ENCODE peak calls at places on chromosomes 13 and 19, in nine cellular contexts. One of them, this sample, is unnamed.

GRCh38 chr19:10625003-10625761 is at the start of gene SLC44A2:
- DNase-seq in psoas muscle: peak
- DNase-seq in colonic mucosa: peak
- DNase-seq in cardiac fibroblast: peak
- DNase-seq in testis: peak
- DNase-seq in left lung: peak
- DNase-seq in astrocyte: peak
- DNase-seq in thoracic aorta: no peak
- DNase-seq in heart right ventricle: peak
- DNase-seq in this sample: no peak

GRCh38 chr13:100508996-100509395 is 79.6 kb downstream of the GGACT start:
- DNase-seq in psoas muscle: no peak
- DNase-seq in colonic mucosa: no peak
- DNase-seq in cardiac fibroblast: no peak
- DNase-seq in testis: no peak
- DNase-seq in left lung: no peak
- DNase-seq in astrocyte: no peak
- DNase-seq in thoracic aorta: no peak
- DNase-seq in heart right ventricle: no peak
- DNase-seq in this sample: no peak

GRCh38 chr19:31220540-31220939 is 128.7 kb downstream of the TSHZ3 start:
- DNase-seq in psoas muscle: no peak
- DNase-seq in colonic mucosa: no peak
- DNase-seq in cardiac fibroblast: no peak
- DNase-seq in testis: no peak
- DNase-seq in left lung: no peak
- DNase-seq in astrocyte: no peak
- DNase-seq in thoracic aorta: no peak
- DNase-seq in heart right ventricle: no peak
- DNase-seq in this sample: no peak

GRCh38 chr13:94129490-94129894 is 350.0 kb downstream of the DCT start:
- DNase-seq in psoas muscle: no peak
- DNase-seq in colonic mucosa: no peak
- DNase-seq in cardiac fibroblast: no peak
- DNase-seq in testis: no peak
- DNase-seq in left lung: no peak
- DNase-seq in astrocyte: no peak
- DNase-seq in thoracic aorta: no peak
- DNase-seq in heart right ventricle: no peak
- DNase-seq in this sample: no peak

GRCh38 chr19:57664269-57665127 is 4.2 kb upstream of the ZSCAN4 start:
- DNase-seq in psoas muscle: peak
- DNase-seq in colonic mucosa: peak
- DNase-seq in cardiac fibroblast: peak
- DNase-seq in testis: peak
- DNase-seq in left lung: peak
- DNase-seq in astrocyte: peak
- DNase-seq in thoracic aorta: no peak
- DNase-seq in heart right ventricle: peak
- DNase-seq in this sample: no peak

GRCh38 chr19:46591254-46591653 is 9.9 kb upstream of the CALM3 start:
- DNase-seq in psoas muscle: no peak
- DNase-seq in colonic mucosa: no peak
- DNase-seq in cardiac fibroblast: no peak
- DNase-seq in testis: no peak
- DNase-seq in left lung: no peak
- DNase-seq in astrocyte: no peak
- DNase-seq in thoracic aorta: no peak
- DNase-seq in heart right ventricle: no peak
- DNase-seq in this sample: no peak

GRCh38 chr13:32021785-32022184 is 9.8 kb upstream of the FRY start:
- DNase-seq in psoas muscle: no peak
- DNase-seq in colonic mucosa: no peak
- DNase-seq in cardiac fibroblast: no peak
- DNase-seq in testis: no peak
- DNase-seq in left lung: no peak
- DNase-seq in astrocyte: no peak
- DNase-seq in thoracic aorta: no peak
- DNase-seq in heart right ventricle: no peak
- DNase-seq in this sample: no peak

GRCh38 chr19:16886305-16886880 is 2.4 kb upstream of the F2RL3 start:
- DNase-seq in psoas muscle: peak
- DNase-seq in colonic mucosa: no peak
- DNase-seq in cardiac fibroblast: peak
- DNase-seq in testis: peak
- DNase-seq in left lung: peak
- DNase-seq in astrocyte: peak
- DNase-seq in thoracic aorta: no peak
- DNase-seq in heart right ventricle: peak
- DNase-seq in this sample: peak

GRCh38 chr19:16931306-16931705 is 42.5 kb downstream of the F2RL3 start:
- DNase-seq in psoas muscle: no peak
- DNase-seq in colonic mucosa: no peak
- DNase-seq in cardiac fibroblast: no peak
- DNase-seq in testis: no peak
- DNase-seq in left lung: no peak
- DNase-seq in astrocyte: no peak
- DNase-seq in thoracic aorta: no peak
- DNase-seq in heart right ventricle: no peak
- DNase-seq in this sample: no peak

GRCh38 chr19:10565028-10565566 is 713 bp downstream of the KRI1 start:
- DNase-seq in psoas muscle: peak
- DNase-seq in colonic mucosa: peak
- DNase-seq in cardiac fibroblast: peak
- DNase-seq in testis: no peak
- DNase-seq in left lung: no peak
- DNase-seq in astrocyte: no peak
- DNase-seq in thoracic aorta: no peak
- DNase-seq in heart right ventricle: no peak
- DNase-seq in this sample: peak

GRCh38 chr19:48370955-48371354 is 6.8 kb downstream of the SYNGR4 start:
- DNase-seq in psoas muscle: no peak
- DNase-seq in colonic mucosa: no peak
- DNase-seq in cardiac fibroblast: no peak
- DNase-seq in testis: no peak
- DNase-seq in left lung: no peak
- DNase-seq in astrocyte: no peak
- DNase-seq in thoracic aorta: no peak
- DNase-seq in heart right ventricle: no peak
- DNase-seq in this sample: no peak

GRCh38 chr19:48368942-48369341 is 4.8 kb downstream of the SYNGR4 start:
- DNase-seq in psoas muscle: no peak
- DNase-seq in colonic mucosa: peak
- DNase-seq in cardiac fibroblast: no peak
- DNase-seq in testis: peak
- DNase-seq in left lung: no peak
- DNase-seq in astrocyte: no peak
- DNase-seq in thoracic aorta: no peak
- DNase-seq in heart right ventricle: no peak
- DNase-seq in this sample: no peak

GRCh38 chr19:48371367-48371766 is 7.2 kb downstream of the SYNGR4 start:
- DNase-seq in psoas muscle: no peak
- DNase-seq in colonic mucosa: no peak
- DNase-seq in cardiac fibroblast: no peak
- DNase-seq in testis: no peak
- DNase-seq in left lung: no peak
- DNase-seq in astrocyte: no peak
- DNase-seq in thoracic aorta: no peak
- DNase-seq in heart right ventricle: no peak
- DNase-seq in this sample: no peak

GRCh38 chr19:48373567-48373966 is 9.4 kb downstream of the SYNGR4 start:
- DNase-seq in psoas muscle: no peak
- DNase-seq in colonic mucosa: no peak
- DNase-seq in cardiac fibroblast: no peak
- DNase-seq in testis: no peak
- DNase-seq in left lung: no peak
- DNase-seq in astrocyte: no peak
- DNase-seq in thoracic aorta: no peak
- DNase-seq in heart right ventricle: no peak
- DNase-seq in this sample: no peak

GRCh38 chr19:48372904-48373303 is 8.7 kb downstream of the SYNGR4 start:
- DNase-seq in psoas muscle: no peak
- DNase-seq in colonic mucosa: peak
- DNase-seq in cardiac fibroblast: no peak
- DNase-seq in testis: no peak
- DNase-seq in left lung: no peak
- DNase-seq in astrocyte: no peak
- DNase-seq in thoracic aorta: no peak
- DNase-seq in heart right ventricle: no peak
- DNase-seq in this sample: no peak
- H3K4me3 ChIP-seq in psoas muscle: no peak
- H3K4me3 ChIP-seq in colonic mucosa: no peak
- H3K4me3 ChIP-seq in cardiac fibroblast: no peak
- H3K4me3 ChIP-seq in testis: no peak
- H3K4me3 ChIP-seq in left lung: no peak
- H3K4me3 ChIP-seq in astrocyte: no peak
- H3K4me3 ChIP-seq in thoracic aorta: no peak
- H3K4me3 ChIP-seq in heart right ventricle: no peak
- H3K4me3 ChIP-seq in this sample: no peak

DNA sequence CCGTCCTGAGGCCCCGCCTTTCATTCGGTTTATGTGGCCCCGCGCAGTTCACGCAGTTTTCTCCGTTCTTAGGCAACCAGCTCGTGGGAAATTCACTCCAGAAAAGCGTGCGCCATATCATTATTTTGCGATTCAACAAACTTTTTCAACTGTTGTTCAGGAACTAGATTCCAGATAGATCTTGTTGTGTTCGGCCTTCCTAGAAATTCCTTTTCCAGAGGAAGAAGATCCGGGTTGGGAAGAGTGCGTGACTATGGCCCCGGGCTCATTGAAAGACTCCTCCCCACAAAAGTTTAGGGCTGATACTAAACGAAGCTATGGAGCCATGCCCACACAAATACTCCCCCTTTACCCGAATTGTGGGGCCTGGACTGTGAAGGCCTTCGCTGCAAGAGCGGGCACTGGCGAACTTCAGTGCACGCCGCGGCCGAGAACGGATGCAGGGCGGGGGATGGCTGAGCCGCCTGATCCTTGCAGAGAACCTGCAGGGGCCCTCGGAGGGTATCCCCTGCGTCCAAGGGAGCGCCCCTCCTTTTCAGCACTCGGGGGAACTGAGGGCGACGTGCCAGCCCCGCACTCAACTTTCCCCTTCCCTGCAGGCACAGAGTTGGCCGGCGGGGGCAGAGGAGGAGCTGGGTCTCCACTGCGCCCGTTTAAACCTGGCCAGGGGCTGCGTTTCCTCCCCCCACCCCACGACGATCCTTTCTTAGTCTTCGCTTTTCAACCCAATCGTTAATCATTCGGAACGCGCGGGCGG is 904 bp upstream of the SOX1 start:
- DNase-seq in psoas muscle: no peak
- DNase-seq in colonic mucosa: no peak
- DNase-seq in cardiac fibroblast: no peak
- DNase-seq in testis: no peak
- DNase-seq in left lung: no peak
- DNase-seq in astrocyte: no peak
- DNase-seq in thoracic aorta: no peak
- DNase-seq in heart right ventricle: no peak
- DNase-seq in this sample: no peak
- H3K4me3 ChIP-seq in psoas muscle: peak
- H3K4me3 ChIP-seq in colonic mucosa: peak
- H3K4me3 ChIP-seq in cardiac fibroblast: no peak
- H3K4me3 ChIP-seq in testis: peak
- H3K4me3 ChIP-seq in left lung: no peak
- H3K4me3 ChIP-seq in astrocyte: peak
- H3K4me3 ChIP-seq in thoracic aorta: peak
- H3K4me3 ChIP-seq in heart right ventricle: peak
- H3K4me3 ChIP-seq in this sample: no peak

GRCh38 chr13:113002891-113003290 is 33.9 kb downstream of the MCF2L start:
- DNase-seq in psoas muscle: no peak
- DNase-seq in colonic mucosa: no peak
- DNase-seq in cardiac fibroblast: no peak
- DNase-seq in testis: no peak
- DNase-seq in left lung: no peak
- DNase-seq in astrocyte: no peak
- DNase-seq in thoracic aorta: no peak
- DNase-seq in heart right ventricle: no peak
- DNase-seq in this sample: no peak

GRCh38 chr13:113000575-113000974 is 31.6 kb downstream of the MCF2L start:
- DNase-seq in psoas muscle: no peak
- DNase-seq in colonic mucosa: no peak
- DNase-seq in cardiac fibroblast: no peak
- DNase-seq in testis: no peak
- DNase-seq in left lung: no peak
- DNase-seq in astrocyte: no peak
- DNase-seq in thoracic aorta: no peak
- DNase-seq in heart right ventricle: no peak
- DNase-seq in this sample: no peak

GRCh38 chr13:113001251-113002140 is 32.5 kb downstream of the MCF2L start:
- DNase-seq in psoas muscle: no peak
- DNase-seq in colonic mucosa: peak
- DNase-seq in cardiac fibroblast: peak
- DNase-seq in testis: peak
- DNase-seq in left lung: no peak
- DNase-seq in astrocyte: peak
- DNase-seq in thoracic aorta: no peak
- DNase-seq in heart right ventricle: no peak
- DNase-seq in this sample: no peak

GRCh38 chr13:113004126-113004525 is 35.1 kb downstream of the MCF2L start:
- DNase-seq in psoas muscle: no peak
- DNase-seq in colonic mucosa: no peak
- DNase-seq in cardiac fibroblast: no peak
- DNase-seq in testis: no peak
- DNase-seq in left lung: no peak
- DNase-seq in astrocyte: no peak
- DNase-seq in thoracic aorta: no peak
- DNase-seq in heart right ventricle: no peak
- DNase-seq in this sample: no peak

GRCh38 chr13:113002206-113002821 is 33.3 kb downstream of the MCF2L start:
- DNase-seq in psoas muscle: no peak
- DNase-seq in colonic mucosa: no peak
- DNase-seq in cardiac fibroblast: no peak
- DNase-seq in testis: no peak
- DNase-seq in left lung: no peak
- DNase-seq in astrocyte: no peak
- DNase-seq in thoracic aorta: no peak
- DNase-seq in heart right ventricle: no peak
- DNase-seq in this sample: no peak
- H3K4me3 ChIP-seq in psoas muscle: no peak
- H3K4me3 ChIP-seq in colonic mucosa: peak
- H3K4me3 ChIP-seq in cardiac fibroblast: no peak
- H3K4me3 ChIP-seq in testis: no peak
- H3K4me3 ChIP-seq in left lung: peak
- H3K4me3 ChIP-seq in astrocyte: no peak
- H3K4me3 ChIP-seq in thoracic aorta: no peak
- H3K4me3 ChIP-seq in heart right ventricle: peak
- H3K4me3 ChIP-seq in this sample: no peak

GRCh38 chr19:40282920-40283319 is 2.2 kb downstream of the AKT2 start:
- DNase-seq in psoas muscle: no peak
- DNase-seq in colonic mucosa: no peak
- DNase-seq in cardiac fibroblast: no peak
- DNase-seq in testis: no peak
- DNase-seq in left lung: no peak
- DNase-seq in astrocyte: peak
- DNase-seq in thoracic aorta: no peak
- DNase-seq in heart right ventricle: no peak
- DNase-seq in this sample: no peak
- H3K4me3 ChIP-seq in psoas muscle: peak
- H3K4me3 ChIP-seq in colonic mucosa: no peak
- H3K4me3 ChIP-seq in cardiac fibroblast: no peak
- H3K4me3 ChIP-seq in testis: no peak
- H3K4me3 ChIP-seq in left lung: no peak
- H3K4me3 ChIP-seq in astrocyte: no peak
- H3K4me3 ChIP-seq in thoracic aorta: no peak
- H3K4me3 ChIP-seq in heart right ventricle: no peak
- H3K4me3 ChIP-seq in this sample: peak

GRCh38 chr19:48442116-48443035 is 3.4 kb upstream of the GRWD1 start:
- DNase-seq in psoas muscle: no peak
- DNase-seq in colonic mucosa: no peak
- DNase-seq in cardiac fibroblast: no peak
- DNase-seq in testis: no peak
- DNase-seq in left lung: peak
- DNase-seq in astrocyte: no peak
- DNase-seq in thoracic aorta: no peak
- DNase-seq in heart right ventricle: no peak
- DNase-seq in this sample: no peak
- H3K4me3 ChIP-seq in psoas muscle: no peak
- H3K4me3 ChIP-seq in colonic mucosa: no peak
- H3K4me3 ChIP-seq in cardiac fibroblast: no peak
- H3K4me3 ChIP-seq in testis: no peak
- H3K4me3 ChIP-seq in left lung: no peak
- H3K4me3 ChIP-seq in astrocyte: no peak
- H3K4me3 ChIP-seq in thoracic aorta: no peak
- H3K4me3 ChIP-seq in heart right ventricle: no peak
- H3K4me3 ChIP-seq in this sample: no peak